ENCODE peak calls at places on chromosome 9, in nine cellular contexts. S, X, J, L, W, E, V, O and G are unnamed samples.

GRCh38 chr9:101212661-101213060 is 172.1 kb downstream of the BAAT start:
- DNase-seq in V (no peak), S (no peak), X (no peak), J (no peak), E (no peak), L (no peak), W (no peak), O (no peak), G (no peak)

GRCh38 chr9:93094294-93095204 is 1.5 kb upstream of the CARD19 start:
- DNase-seq in L (peak), O (no peak), X (no peak), S (no peak), V (no peak), J (peak), W (peak), E (no peak), G (peak)

GRCh38 chr9:95085036-95085770 is 232.3 kb downstream of the FANCC start:
- DNase-seq in E (no peak), S (peak), L (no peak), W (no peak), V (no peak), X (no peak), O (no peak), J (no peak), G (no peak)

GRCh38 chr9:22206833-22207232 is 197.7 kb upstream of the CDKN2B start:
- DNase-seq in E (no peak), X (no peak), O (no peak), J (no peak), W (no peak), V (no peak), L (no peak), S (no peak), G (no peak)

GRCh38 chr9:89408628-89409101 is 89.2 kb downstream of the SEMA4D start:
- DNase-seq in W (no peak), X (no peak), V (no peak), J (peak), L (no peak), E (no peak), O (no peak), S (no peak), G (no peak)

GRCh38 chr9:68780735-68781134 is 75.7 kb downstream of the PIP5K1B start:
- DNase-seq in O (peak), V (no peak), S (no peak), W (no peak), X (no peak), J (peak), E (peak), L (no peak), G (no peak)

GRCh38 chr9:131728961-131729360 is 10.9 kb downstream of the RAPGEF1 start:
- DNase-seq in J (peak), E (no peak), X (no peak), L (no peak), W (no peak), O (no peak), V (no peak), S (no peak), G (peak)

GRCh38 chr9:133605856-133606721 is 3.1 kb downstream of the FAM163B start:
- DNase-seq in S (no peak), O (no peak), J (no peak), W (peak), L (no peak), E (no peak), X (no peak), V (no peak), G (peak)

GRCh38 chr9:78383130-78383529 is 86.2 kb downstream of the PSAT1 start:
- DNase-seq in J (no peak), E (peak), V (no peak), L (no peak), S (no peak), X (no peak), W (no peak), O (no peak), G (no peak)

GRCh38 chr9:113566011-113566711 is 102.6 kb downstream of the RGS3 start:
- DNase-seq in V (no peak), O (no peak), X (no peak), L (no peak), S (peak), J (no peak), E (no peak), W (no peak), G (peak)

GRCh38 chr9:114969269-114969668 is 38.9 kb upstream of the TNFSF8 start:
- DNase-seq in E (no peak), J (no peak), O (no peak), X (no peak), L (no peak), W (no peak), S (no peak), V (no peak), G (no peak)

GRCh38 chr9:114960276-114960675 is 29.9 kb upstream of the TNFSF8 start:
- DNase-seq in L (no peak), J (no peak), V (no peak), E (no peak), O (no peak), W (no peak), X (no peak), S (no peak), G (no peak)

GRCh38 chr9:114968710-114969109 is 38.3 kb upstream of the TNFSF8 start:
- DNase-seq in X (peak), O (peak), V (no peak), S (no peak), E (peak), J (no peak), L (no peak), W (no peak), G (no peak)

GRCh38 chr9:114965565-114965964 is 35.2 kb upstream of the TNFSF8 start:
- DNase-seq in O (no peak), L (no peak), V (no peak), S (no peak), J (no peak), E (no peak), W (no peak), X (no peak), G (no peak)
- TF ChIP-seq CTCF in O (no peak), L (no peak), V (no peak), S (no peak), J (no peak), E (no peak), W (no peak), X (no peak), G (no peak)

DNA sequence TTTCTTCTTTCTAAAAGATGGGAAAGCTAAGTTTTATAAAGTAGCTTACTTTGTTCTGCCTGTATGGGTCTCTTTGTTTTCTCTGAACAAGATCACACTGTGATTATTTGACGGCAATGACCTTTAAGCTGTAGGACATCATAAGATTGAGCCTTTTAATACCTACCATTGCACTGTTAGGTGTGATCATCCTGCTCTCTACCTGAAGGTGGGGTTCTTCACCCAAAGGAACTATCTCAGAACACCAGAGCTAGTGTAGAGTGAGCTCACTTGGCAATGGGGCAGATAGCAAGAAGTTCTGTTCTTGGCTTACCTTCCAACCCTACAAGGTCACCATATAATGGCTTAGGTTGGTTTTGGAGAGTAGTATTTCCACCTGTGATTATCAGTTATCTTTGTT is 200.2 kb downstream of the SPATA31D1 start:
- DNase-seq in W (no peak), V (no peak), J (no peak), O (peak), S (no peak), X (no peak), L (no peak), E (no peak), G (no peak)
- TF ChIP-seq CTCF in W (no peak), V (no peak), J (no peak), O (no peak), S (no peak), X (no peak), L (no peak), E (no peak), G (no peak)

GRCh38 chr9:135579356-135579755 is 17.8 kb downstream of the PAEP start:
- DNase-seq in X (no peak), O (no peak), J (no peak), L (no peak), S (no peak), E (no peak), W (no peak), V (no peak), G (no peak)
- TF ChIP-seq CTCF in X (no peak), O (no peak), J (no peak), L (no peak), S (no peak), E (no peak), W (no peak), V (no peak), G (no peak)

GRCh38 chr9:136664799-136665082 is 2.0 kb downstream of the EGFL7 start:
- DNase-seq in X (no peak), W (no peak), O (no peak), S (no peak), J (no peak), E (no peak), V (no peak), L (no peak), G (no peak)

GRCh38 chr9:136666364-136667216 is 3.9 kb downstream of the EGFL7 start:
- DNase-seq in V (no peak), J (no peak), L (no peak), X (no peak), S (no peak), W (no peak), O (no peak), E (no peak), G (no peak)

GRCh38 chr9:136665111-136665703 is 2.5 kb downstream of the EGFL7 start:
- DNase-seq in V (no peak), J (no peak), O (no peak), W (no peak), E (no peak), L (no peak), X (no peak), S (peak), G (no peak)

GRCh38 chr9:136667217-136667939 is 4.7 kb downstream of the EGFL7 start:
- DNase-seq in L (no peak), E (no peak), O (no peak), V (no peak), X (no peak), J (no peak), W (no peak), S (no peak), G (no peak)

DNA sequence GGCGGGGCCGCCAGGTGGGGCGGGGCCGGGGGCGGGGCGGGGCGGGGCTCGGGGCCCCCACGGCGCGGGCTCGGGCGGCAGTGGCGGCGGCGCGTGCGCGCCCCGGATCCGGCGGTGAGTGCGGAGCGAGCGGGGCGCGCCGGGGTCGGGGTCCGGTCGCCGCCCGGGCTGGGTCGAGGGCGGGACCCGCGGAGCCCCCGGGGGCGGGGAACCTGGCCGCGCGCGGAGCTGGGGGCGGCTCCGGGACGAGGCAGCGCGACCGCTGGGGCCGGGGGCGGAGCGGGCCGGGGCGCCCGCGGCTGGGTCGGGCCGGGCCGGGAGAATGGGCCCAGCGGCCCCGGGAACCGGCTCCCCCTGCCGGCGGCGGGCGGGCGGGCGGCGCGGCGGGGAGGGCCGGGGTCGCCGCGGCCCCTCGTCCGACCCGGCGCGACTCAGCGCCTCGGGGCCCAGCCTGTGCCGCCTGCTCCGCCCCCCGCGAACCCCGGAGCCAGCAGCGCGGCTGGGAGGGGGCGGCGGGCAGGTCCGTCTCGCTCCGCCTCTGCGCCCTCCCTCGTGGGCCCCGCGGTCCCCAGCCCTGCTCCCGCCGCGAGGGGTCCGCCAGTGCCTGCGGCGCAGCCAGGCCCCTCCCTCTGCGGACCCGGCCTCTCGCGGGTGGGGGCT is 3.1 kb downstream of the EGFL7 start:
- DNase-seq in O (no peak), J (no peak), W (no peak), V (no peak), L (no peak), S (no peak), X (no peak), E (no peak), G (no peak)
- TF ChIP-seq CTCF in O (no peak), J (no peak), W (peak), V (no peak), L (no peak), S (no peak), X (no peak), E (no peak), G (no peak)

GRCh38 chr9:99889120-99889519 is 17.3 kb upstream of the STX17 start:
- DNase-seq in X (no peak), S (no peak), V (no peak), L (no peak), O (no peak), J (no peak), W (no peak), E (no peak), G (no peak)
- TF ChIP-seq CTCF in X (no peak), S (no peak), V (no peak), L (no peak), O (no peak), J (no peak), W (no peak), E (no peak), G (no peak)

GRCh38 chr9:37333288-37333687 is 89.2 kb upstream of the GRHPR start:
- DNase-seq in W (no peak), O (no peak), L (no peak), X (no peak), S (no peak), J (no peak), V (no peak), E (no peak), G (no peak)
- TF ChIP-seq CTCF in W (peak), O (no peak), L (no peak), X (no peak), S (no peak), J (no peak), V (peak), E (no peak), G (peak)

GRCh38 chr9:581673-582497 is 259.6 kb upstream of the DMRT1 start:
- DNase-seq in X (no peak), E (no peak), L (no peak), W (no peak), J (no peak), V (no peak), O (peak), S (no peak), G (peak)
- TF ChIP-seq CTCF in X (peak), E (peak), L (no peak), W (peak), J (no peak), V (peak), O (peak), S (no peak), G (peak)

GRCh38 chr9:88106492-88106891 is 31.8 kb downstream of the SPATA31C2 start:
- DNase-seq in O (peak), E (peak), J (peak), S (no peak), L (peak), V (no peak), W (no peak), X (peak), G (no peak)
- TF ChIP-seq CTCF in O (peak), E (peak), J (peak), S (no peak), L (no peak), V (peak), W (peak), X (peak), G (peak)

DNA sequence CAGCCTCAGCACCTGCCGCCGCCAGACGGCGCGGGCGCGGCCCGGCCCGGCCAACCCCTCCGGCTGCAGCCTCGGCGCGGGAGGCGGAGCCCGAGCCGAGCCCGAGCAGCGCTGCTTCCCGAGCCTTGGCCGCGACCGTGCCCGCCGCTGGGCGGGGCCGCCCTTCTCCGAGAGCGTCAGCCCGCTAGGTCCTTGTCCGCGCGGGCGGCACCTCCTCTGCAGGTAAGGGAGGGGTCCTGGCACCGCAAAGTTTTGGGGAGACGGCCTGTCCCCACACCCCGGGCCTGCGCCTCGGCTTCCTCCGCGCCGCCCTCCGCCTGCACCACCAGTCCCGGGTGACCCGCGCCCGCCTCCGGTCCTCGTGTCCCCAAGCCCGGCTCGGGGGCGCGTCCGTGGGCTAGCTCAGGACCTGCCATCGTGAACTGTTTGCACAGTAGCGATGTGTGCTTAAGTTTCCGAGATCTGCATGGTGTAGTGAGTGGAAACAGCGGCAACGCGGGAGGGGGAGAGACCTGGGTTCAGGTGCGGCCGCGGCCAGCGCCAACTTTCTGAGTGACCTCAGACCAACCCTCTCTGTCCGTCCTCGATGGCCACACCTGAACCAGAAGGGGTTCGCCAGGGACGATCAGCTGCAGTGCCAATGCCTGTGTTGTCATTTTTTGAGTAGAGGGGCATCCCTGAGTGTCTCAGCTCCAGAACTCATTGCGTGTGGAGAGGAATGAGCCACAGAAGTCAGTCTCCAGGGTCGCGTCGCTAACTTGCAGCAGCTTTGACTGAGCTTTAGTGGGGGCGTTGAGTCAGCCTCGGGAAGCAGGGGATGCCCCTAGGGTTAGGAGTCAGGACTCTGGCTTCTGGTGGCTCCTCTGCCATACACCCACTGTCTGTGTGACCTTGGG is at the start of gene FRMPD1:
- DNase-seq in V (peak), L (peak), O (peak), J (peak), X (no peak), E (peak), W (no peak), S (peak), G (no peak)
- TF ChIP-seq CTCF in V (no peak), L (no peak), O (no peak), J (no peak), X (no peak), E (no peak), W (no peak), S (no peak), G (no peak)